ENCODE peak calls at places on chromosomes 1 and 21, in ten cellular contexts. N is foreskin fibroblast, X is WERI-Rb-1, A is RWPE1, H is brain microvascular endothelial cell, T is fibroblast of the aortic adventitia, I is bronchial epithelial cell, Q is choroid plexus epithelial cell, K is heart left ventricle, B is HFF-Myc. W is an unnamed sample.

GRCh38 chr21:15904389-15904788 is 174.6 kb downstream of the USP25 start:
- DNase-seq in A (no peak), Q (no peak), T (no peak), H (no peak), K (no peak), X (no peak), I (no peak), N (no peak), B (no peak), W (no peak)

GRCh38 chr1:214983126-214983869 is 99.2 kb upstream of the KCNK2 start:
- DNase-seq in A (no peak), I (peak), Q (peak), X (no peak), B (no peak), T (peak), H (peak), K (no peak), N (peak), W (no peak)

GRCh38 chr1:54904476-54905048 is 17.6 kb upstream of the DHCR24 start:
- DNase-seq in I (peak), Q (peak), H (peak), X (no peak), T (peak), N (peak), B (no peak), A (peak), K (no peak), W (no peak)

GRCh38 chr1:173148971-173149370 is 58.2 kb downstream of the TNFSF4 start:
- DNase-seq in N (peak), I (no peak), Q (peak), T (peak), H (no peak), X (no peak), K (no peak), B (no peak), A (no peak), W (no peak)

GRCh38 chr1:167454929-167455785 is 63.2 kb downstream of the CD247 start:
- DNase-seq in N (peak), K (peak), X (peak), H (peak), T (peak), B (no peak), Q (peak), A (peak), I (no peak), W (peak)

GRCh38 chr1:21254335-21254951 is 35.8 kb downstream of the ECE1 start:
- DNase-seq in I (no peak), T (peak), B (no peak), X (peak), Q (peak), N (peak), H (no peak), A (no peak), K (peak), W (no peak)

GRCh38 chr1:6287431-6287886 is 26.6 kb upstream of the GPR153 start:
- DNase-seq in H (no peak), T (peak), I (no peak), Q (no peak), K (no peak), B (no peak), A (no peak), X (no peak), N (no peak), W (no peak)

GRCh38 chr21:44364151-44365053 is 11.0 kb downstream of the TRPM2 start:
- DNase-seq in I (no peak), N (no peak), X (no peak), H (no peak), B (no peak), T (no peak), K (no peak), A (no peak), Q (no peak), W (no peak)

GRCh38 chr1:212477014-212477679 is 44.4 kb downstream of the NENF start:
- DNase-seq in N (peak), I (peak), A (peak), B (peak), Q (peak), T (peak), X (peak), H (peak), K (peak), W (peak)

GRCh38 chr1:25863486-25864262 is 4.4 kb upstream of the AUNIP start:
- DNase-seq in T (no peak), N (no peak), I (no peak), K (no peak), B (no peak), Q (no peak), X (no peak), H (no peak), A (no peak), W (no peak)
- TF ChIP-seq CTCF in T (no peak), N (no peak), I (no peak), K (no peak), B (no peak), Q (no peak), X (no peak), H (no peak), A (no peak), W (no peak)

GRCh38 chr1:33111965-33112364 is 31.0 kb downstream of the AZIN2 start:
- DNase-seq in N (peak), K (no peak), T (peak), H (no peak), I (peak), A (no peak), B (no peak), X (no peak), Q (peak), W (no peak)
- TF ChIP-seq CTCF in N (no peak), K (peak), T (peak), H (peak), I (peak), A (peak), B (peak), X (peak), Q (peak), W (no peak)

DNA sequence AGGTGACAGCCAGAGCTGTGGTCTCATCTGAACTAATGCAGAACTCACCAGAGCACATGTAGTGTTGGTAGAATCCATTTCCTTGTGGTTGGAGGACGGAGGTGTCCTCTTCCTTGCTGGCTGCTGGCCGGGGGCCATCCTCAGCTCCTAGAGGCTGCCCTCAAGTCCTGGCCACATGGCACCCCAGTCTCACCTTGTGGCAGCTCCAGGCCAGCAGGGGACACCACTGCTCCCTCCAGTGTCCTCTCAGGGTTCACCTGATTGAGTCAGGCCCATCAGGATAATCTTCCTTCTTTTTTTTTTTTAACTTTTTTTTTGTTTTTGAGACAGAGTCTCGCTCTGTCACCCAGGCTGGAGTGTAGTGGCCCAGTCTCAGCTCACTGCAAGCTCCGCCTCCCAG is 2.9 kb downstream of the KCNE1 start:
- DNase-seq in A (no peak), K (no peak), N (no peak), H (no peak), B (no peak), Q (no peak), X (peak), I (no peak), T (no peak), W (no peak)
- TF ChIP-seq CTCF in A (no peak), K (peak), N (peak), H (peak), B (peak), Q (peak), X (peak), I (peak), T (no peak), W (no peak)

GRCh38 chr1:24779689-24780464 is 34.6 kb downstream of the CLIC4 start:
- DNase-seq in A (no peak), B (no peak), I (no peak), H (no peak), N (peak), Q (peak), T (peak), K (no peak), X (no peak), W (no peak)
- TF ChIP-seq CTCF in A (no peak), B (no peak), I (no peak), H (peak), N (no peak), Q (peak), T (no peak), K (peak), X (no peak), W (no peak)

GRCh38 chr1:19154876-19155275 is 55.2 kb downstream of the UBR4 start:
- DNase-seq in H (no peak), A (no peak), X (no peak), Q (no peak), N (no peak), K (no peak), T (no peak), B (no peak), I (no peak), W (no peak)

GRCh38 chr1:19160831-19161230 is 49.2 kb downstream of the UBR4 start:
- DNase-seq in I (no peak), Q (no peak), T (no peak), N (no peak), A (no peak), K (no peak), X (no peak), H (no peak), B (no peak), W (no peak)

GRCh38 chr1:19153169-19153568 is 56.9 kb downstream of the UBR4 start:
- DNase-seq in A (no peak), X (no peak), K (no peak), I (no peak), Q (no peak), B (no peak), T (no peak), H (no peak), N (no peak), W (no peak)

GRCh38 chr1:19156676-19157075 is 53.4 kb downstream of the UBR4 start:
- DNase-seq in T (peak), H (no peak), I (peak), Q (peak), A (no peak), X (no peak), K (peak), N (no peak), B (no peak), W (no peak)

DNA sequence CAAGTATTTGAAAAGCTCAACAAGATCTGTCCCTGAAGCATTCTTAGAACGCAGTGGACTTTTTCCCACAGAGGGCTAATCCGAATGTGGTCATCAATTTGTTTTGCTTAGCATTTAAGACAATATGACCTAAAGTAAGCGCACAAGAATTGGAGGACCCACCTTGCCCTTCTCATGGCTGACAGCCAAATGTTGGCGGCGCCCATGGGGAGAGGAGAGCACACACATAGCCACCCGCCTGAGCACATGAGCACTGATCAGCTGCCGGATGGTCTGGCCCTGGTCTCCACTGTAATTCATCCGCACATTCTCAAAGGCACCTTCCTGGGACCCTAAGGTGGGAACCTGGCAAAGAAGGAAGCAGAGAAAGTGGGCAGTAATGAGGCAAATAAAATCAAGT is 52.4 kb downstream of the UBR4 start:
- DNase-seq in K (no peak), N (no peak), H (no peak), X (no peak), T (no peak), I (no peak), Q (no peak), A (no peak), B (no peak), W (no peak)
- TF ChIP-seq CTCF in K (no peak), N (no peak), H (no peak), X (no peak), T (no peak), I (no peak), Q (no peak), A (no peak), B (no peak), W (no peak)

GRCh38 chr1:241311056-241311746 is 45.8 kb downstream of the RGS7 start:
- DNase-seq in K (no peak), X (no peak), T (no peak), H (no peak), A (no peak), I (no peak), Q (no peak), N (peak), B (no peak), W (no peak)
- TF ChIP-seq CTCF in K (no peak), X (peak), T (no peak), H (peak), A (no peak), I (no peak), Q (no peak), N (no peak), B (no peak), W (no peak)

GRCh38 chr1:169694304-169694703 is 17.1 kb downstream of the SELL start:
- DNase-seq in T (no peak), A (no peak), I (no peak), X (no peak), N (no peak), B (no peak), Q (no peak), H (no peak), K (no peak), W (no peak)
- TF ChIP-seq CTCF in T (no peak), A (no peak), I (no peak), X (no peak), N (no peak), B (no peak), Q (no peak), H (no peak), K (no peak), W (no peak)

DNA sequence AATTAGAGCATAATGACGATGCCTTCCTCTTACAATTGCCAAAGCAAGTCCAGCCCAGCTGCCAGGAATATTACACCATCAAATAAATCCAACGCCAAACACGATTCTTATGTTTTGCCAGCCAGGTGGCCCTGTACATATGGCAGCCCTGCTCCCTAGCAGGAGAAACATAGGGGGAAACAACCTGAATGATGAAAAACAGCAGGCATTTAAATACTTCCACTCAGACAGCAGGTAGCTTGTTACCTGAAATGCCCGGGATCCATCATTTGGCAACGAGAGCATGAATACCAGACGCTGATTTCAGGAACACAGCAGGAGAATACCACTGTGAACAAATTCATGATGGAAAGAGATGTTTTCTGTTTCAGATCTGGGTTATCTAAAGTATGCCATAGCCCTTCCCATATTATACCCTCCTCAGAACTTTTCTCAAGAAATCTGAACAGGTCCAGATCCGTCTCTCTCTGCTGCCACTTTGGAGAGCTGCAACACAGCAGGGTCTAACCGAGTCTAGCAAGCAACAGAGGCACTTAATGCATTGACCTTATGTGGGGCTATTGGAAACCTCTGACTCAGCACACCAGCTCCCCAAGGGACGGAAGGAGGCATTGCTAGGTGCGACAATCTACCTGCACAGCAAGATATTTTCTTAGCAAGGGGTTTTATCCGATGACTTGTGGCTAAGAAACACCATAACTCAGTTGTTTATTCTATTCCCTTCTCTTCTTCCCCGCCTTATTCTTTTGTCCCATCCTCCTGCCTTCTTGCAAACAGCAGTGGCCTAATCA is 166.3 kb downstream of the BARHL2 start:
- DNase-seq in I (no peak), A (peak), N (no peak), B (no peak), T (no peak), X (peak), Q (no peak), K (no peak), H (no peak), W (no peak)
- TF ChIP-seq CTCF in I (no peak), A (no peak), N (no peak), B (no peak), T (no peak), X (peak), Q (no peak), K (no peak), H (no peak), W (no peak)